ENCODE peak calls at places on chromosomes 16 and 17, in four cellular contexts. G is GM12878, T is K562, A is HepG2. J is an unnamed sample.

GRCh38 chr16:14502256-14502875 is 127.7 kb downstream of the PARN start:
- DNase-seq in G (no peak), T (no peak), A (no peak), J (no peak)

GRCh38 chr16:8848231-8848938 is 20.4 kb downstream of the CARHSP1 start:
- DNase-seq in A (no peak), G (no peak), T (peak; percentile 7), J (no peak)

GRCh38 chr16:73560497-73560896 is 512.6 kb upstream of the ZFHX3 start:
- DNase-seq in G (no peak), A (no peak), T (no peak), J (no peak)

GRCh38 chr16:4370570-4371480 is 823 bp upstream of the VASN start:
- DNase-seq in G (no peak), A (peak; percentile 73), T (peak; percentile 75), J (no peak)

GRCh38 chr16:12061336-12062055 is 85.0 kb downstream of the SNX29 start:
- DNase-seq in T (no peak), G (no peak), A (no peak), J (no peak)

GRCh38 chr17:63181856-63182255 is 215.8 kb downstream of the TANC2 start:
- DNase-seq in A (no peak), T (no peak), G (no peak), J (no peak)

GRCh38 chr17:27635275-27635823 is 4.4 kb downstream of the LGALS9 start:
- DNase-seq in G (no peak), A (no peak), T (no peak), J (no peak)

GRCh38 chr16:50505714-50506542 is 42.3 kb upstream of the NKD1 start:
- DNase-seq in G (no peak), A (peak; percentile 80), T (no peak), J (no peak)

GRCh38 chr16:63174801-63175200 is 1138.6 kb upstream of the CDH8 start:
- DNase-seq in A (no peak), G (no peak), T (no peak), J (no peak)

GRCh38 chr17:82374626-82375331 is 3.2 kb downstream of the UTS2R start:
- DNase-seq in T (no peak), G (no peak), A (no peak), J (no peak)

GRCh38 chr17:8300629-8301242 is 5.5 kb upstream of the SLC25A35 start:
- DNase-seq in G (peak; percentile 31), T (peak; percentile 63), A (peak; percentile 65), J (peak; percentile 87)

GRCh38 chr16:27822529-27823437 is 240.7 kb downstream of the GSG1L start:
- DNase-seq in G (no peak), T (no peak), A (no peak), J (no peak)

GRCh38 chr16:85988723-85989313 is 89.9 kb downstream of the IRF8 start:
- DNase-seq in A (no peak), G (peak; percentile 84), T (no peak), J (no peak)

GRCh38 chr16:12651765-12652531 is 151.7 kb downstream of the CPPED1 start:
- DNase-seq in T (no peak), G (no peak), A (no peak), J (no peak)

GRCh38 chr16:67822511-67822910 is 15.8 kb downstream of the TSNAXIP1 start:
- DNase-seq in A (no peak), T (no peak), G (no peak), J (no peak)

GRCh38 chr16:57165923-57166322 is 19.9 kb downstream of the PSME3IP1 start:
- DNase-seq in T (no peak), G (no peak), A (no peak), J (no peak)

GRCh38 chr17:49003557-49004511 is 6.6 kb downstream of the IGF2BP1 start:
- DNase-seq in G (no peak), T (peak; percentile 56), A (no peak), J (no peak)

GRCh38 chr16:84700518-84701277 is 898 bp downstream of the USP10 start:
- DNase-seq in G (no peak), A (no peak), T (no peak), J (peak; percentile 13)

GRCh38 chr17:17724991-17725852 is 44.0 kb downstream of the RAI1 start:
- DNase-seq in T (no peak), G (no peak), A (no peak), J (no peak)

GRCh38 chr16:67936876-67937605 is 391 bp upstream of the PSMB10 start:
- DNase-seq in G (peak; percentile 65), T (no peak), A (no peak), J (peak; percentile 56)

GRCh38 chr16:26464576-26465266 is 602.0 kb upstream of the C16orf82 start:
- DNase-seq in G (no peak), A (no peak), T (no peak), J (no peak)

GRCh38 chr17:48374650-48375230 is 55.3 kb downstream of the SKAP1 start:
- DNase-seq in A (peak; percentile 49), G (no peak), T (peak; percentile 58), J (peak; percentile 76)

GRCh38 chr17:27741361-27741861 is 58.9 kb downstream of the NOS2 start:
- DNase-seq in A (no peak), G (no peak), T (no peak), J (no peak)

GRCh38 chr16:15716694-15717447 is 66.8 kb downstream of the NDE1 start:
- DNase-seq in A (no peak), G (no peak), T (no peak), J (no peak)

GRCh38 chr16:88645941-88646340 is 4.9 kb downstream of the CYBA start:
- DNase-seq in T (no peak), G (no peak), A (no peak), J (no peak)
- TF ChIP-seq CHD4 in T (no peak), G (no peak), A (no peak), J (no peak)

DNA sequence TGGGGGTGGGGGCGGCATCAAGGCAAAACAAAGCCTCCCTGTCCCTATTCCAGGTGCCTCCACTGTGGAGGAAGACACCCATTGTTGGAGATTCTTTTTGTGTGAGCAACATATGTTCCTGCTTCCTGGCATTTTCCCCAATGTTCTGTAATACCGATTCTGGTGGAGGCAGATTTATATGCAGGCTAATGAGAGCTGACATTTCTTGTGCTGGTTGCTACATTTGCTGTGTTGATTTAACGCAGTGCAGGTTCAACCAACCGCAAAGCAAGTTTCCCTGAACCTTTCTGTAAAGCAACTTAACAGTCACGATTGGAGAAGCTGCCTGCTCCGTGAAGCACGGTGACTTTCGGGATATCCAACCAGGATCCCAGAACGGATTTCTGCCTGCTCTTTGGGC is 260.5 kb downstream of the CBLN1 start:
- DNase-seq in A (no peak), T (no peak), G (no peak), J (no peak)
- TF ChIP-seq CHD4 in A (no peak), T (no peak), G (no peak), J (no peak)

GRCh38 chr16:2507679-2508064 is 6.1 kb upstream of the ATP6V0C start:
- DNase-seq in G (no peak), A (no peak), T (no peak), J (no peak)

GRCh38 chr16:2507052-2507678 is 6.6 kb upstream of the ATP6V0C start:
- DNase-seq in T (no peak), G (peak; percentile 41), A (no peak), J (no peak)

GRCh38 chr16:2501938-2502900 is 11.5 kb upstream of the ATP6V0C start:
- DNase-seq in A (no peak), T (no peak), G (no peak), J (no peak)

GRCh38 chr16:2508722-2509400 is 4.9 kb upstream of the ATP6V0C start:
- DNase-seq in A (no peak), G (no peak), T (no peak), J (no peak)

GRCh38 chr16:2505695-2506094 is 8.1 kb upstream of the ATP6V0C start:
- DNase-seq in A (no peak), G (no peak), T (no peak), J (no peak)
- TF ChIP-seq CHD4 in A (no peak), G (no peak), T (no peak), J (no peak)

DNA sequence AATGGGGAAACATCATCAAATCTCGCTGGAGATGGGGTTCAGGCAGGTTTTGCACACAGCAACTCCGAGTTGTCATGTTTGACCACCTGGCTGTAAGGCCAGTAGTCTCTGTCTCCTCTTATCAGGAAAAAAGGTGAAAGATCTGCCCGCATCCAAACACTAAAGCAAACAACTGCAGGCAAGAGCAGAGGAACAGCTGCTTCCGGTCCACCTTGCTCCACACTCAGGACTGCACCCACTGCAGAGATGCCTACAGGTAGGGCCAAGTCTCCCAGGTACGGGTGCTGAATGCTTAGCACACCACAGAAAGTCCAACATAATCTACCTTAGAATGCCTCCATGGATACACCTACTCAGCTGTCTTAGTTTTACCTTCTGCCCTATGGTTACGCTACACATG is 7.3 kb downstream of the TEX2 start:
- DNase-seq in A (no peak), T (no peak), G (no peak), J (no peak)
- TF ChIP-seq CHD4 in A (no peak), T (no peak), G (no peak), J (no peak)

DNA sequence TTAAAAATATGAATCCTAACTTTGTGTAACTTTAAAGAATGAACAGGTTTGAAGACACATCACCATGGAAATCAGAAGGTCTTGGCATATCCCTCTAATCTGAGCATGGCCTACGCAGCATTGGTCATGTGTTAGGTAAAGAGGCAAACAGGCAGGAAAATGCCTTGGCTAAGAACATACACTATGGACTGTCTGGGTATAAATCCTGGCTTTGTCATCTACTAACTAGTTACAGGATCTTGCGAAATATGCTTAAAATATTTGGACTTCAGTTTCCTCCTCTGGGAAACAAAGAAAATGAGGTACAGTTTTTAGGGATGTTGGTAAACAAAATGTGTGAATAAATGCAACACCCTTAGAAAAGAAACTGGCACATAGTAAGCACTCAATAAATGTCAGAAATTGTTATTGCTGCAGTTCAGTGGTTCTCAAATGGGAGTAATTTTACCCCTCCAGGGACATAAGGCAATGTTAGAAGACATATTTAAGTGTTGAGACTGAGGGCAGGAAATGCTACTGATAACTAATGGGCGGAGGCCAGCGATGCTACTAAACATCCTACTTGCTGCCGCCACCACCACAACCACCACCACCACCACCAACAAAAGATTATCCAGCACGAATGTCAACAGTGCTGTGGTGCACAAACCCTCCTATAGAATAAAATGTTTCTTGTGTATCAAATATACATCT is 770.8 kb upstream of the SOX9 start:
- DNase-seq in T (no peak), G (no peak), A (no peak), J (no peak)
- TF ChIP-seq CHD4 in T (no peak), G (no peak), A (no peak), J (no peak)

GRCh38 chr16:10577305-10578202 is 2.8 kb downstream of the EMP2 start:
- DNase-seq in A (no peak), G (no peak), T (no peak), J (no peak)

GRCh38 chr16:10579575-10579964 is 828 bp downstream of the EMP2 start:
- DNase-seq in G (no peak), A (no peak), T (no peak), J (no peak)

GRCh38 chr16:10581507-10581906 is 1.1 kb upstream of the EMP2 start:
- DNase-seq in A (no peak), T (no peak), G (no peak), J (no peak)

GRCh38 chr16:10578474-10579316 is 1.7 kb downstream of the EMP2 start:
- DNase-seq in T (no peak), A (peak; percentile 74), G (no peak), J (no peak)

GRCh38 chr16:10579965-10580918 is at the start of gene EMP2:
- DNase-seq in G (no peak), A (peak; percentile 84), T (peak; percentile 98), J (peak; percentile 90)
- TF ChIP-seq CHD4 in G (no peak), A (no peak), T (no peak), J (no peak)

DNA sequence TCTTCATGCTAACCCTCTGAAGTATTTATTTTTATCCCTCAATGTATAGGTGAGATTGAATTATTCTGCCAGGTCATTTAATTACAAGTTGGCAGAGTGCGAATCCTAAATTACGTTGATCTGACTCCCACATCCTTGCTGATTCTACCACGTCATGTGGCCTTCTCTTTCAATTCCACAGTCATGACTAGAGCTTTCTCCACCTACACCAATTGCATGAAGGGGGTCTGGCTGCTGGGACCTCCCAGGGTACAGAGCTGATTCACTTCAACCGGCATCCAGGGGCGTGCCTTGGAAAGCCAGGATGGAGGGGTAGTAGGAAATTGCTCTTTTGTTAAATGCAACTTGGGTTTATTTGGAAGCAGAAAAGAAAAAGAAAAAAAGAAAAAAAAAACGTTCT is 41.1 kb upstream of the CDH13 start:
- DNase-seq in A (no peak), G (no peak), T (no peak), J (no peak)
- TF ChIP-seq CHD4 in A (no peak), G (no peak), T (no peak), J (no peak)